ENCODE peak calls at places on chromosome 3, in seven cellular contexts. Q is effector memory CD8-positive, alpha-beta T cell; V is NCI-H526; N is B cell; E is left colon; Z is NAMALWA; C is CD8-positive, alpha-beta memory T cell. J is an unnamed sample.
A peak's percentile ranks its signal among the peaks of the same experiment; 100 is the strongest.

GRCh38 chr3:78670087-78670486 is 1097.7 kb downstream of the ROBO1 start:
- DNase-seq in Q (no peak), V (no peak), N (no peak), E (no peak), Z (no peak), C (no peak), J (no peak)

GRCh38 chr3:134652886-134653630 is 2.2 kb upstream of the KY start:
- DNase-seq in Q (no peak), V (no peak), N (no peak), E (no peak), Z (no peak), C (no peak), J (no peak)

GRCh38 chr3:61903931-61904657 is 342.7 kb downstream of the PTPRG start:
- DNase-seq in Q (no peak), V (peak; percentile 8), N (no peak), E (no peak), Z (no peak), C (no peak), J (no peak)

GRCh38 chr3:10935846-10936631 is 56.5 kb upstream of the SLC6A1 start:
- DNase-seq in Q (no peak), V (no peak), N (no peak), E (no peak), Z (no peak), C (no peak), J (no peak)

GRCh38 chr3:33211444-33211843 is 7.2 kb downstream of the SUSD5 start:
- DNase-seq in Q (no peak), V (no peak), N (no peak), E (no peak), Z (no peak), C (no peak), J (no peak)

GRCh38 chr3:53974314-53974713 is 82.7 kb upstream of the SELENOK start:
- DNase-seq in Q (no peak), V (no peak), N (no peak), E (no peak), Z (peak; percentile 0), C (no peak), J (no peak)

GRCh38 chr3:46406786-46407611 is at the start of the genes CCR5AS and CCRL2:
- DNase-seq in Q (peak; percentile 56), V (no peak), N (peak; percentile 66), E (peak; percentile 79), Z (no peak), C (peak; percentile 50), J (peak; percentile 91)

GRCh38 chr3:36132214-36132613 is 248.1 kb upstream of the STAC start:
- DNase-seq in Q (no peak), V (no peak), N (no peak), E (no peak), Z (peak; percentile 6), C (no peak), J (no peak)

GRCh38 chr3:126152458-126152857 is 27.9 kb downstream of the ALDH1L1 start:
- DNase-seq in Q (no peak), V (no peak), N (no peak), E (no peak), Z (no peak), C (no peak), J (no peak)

GRCh38 chr3:165196577-165197561 is 685 bp upstream of the SLITRK3 start:
- DNase-seq in Q (no peak), V (no peak), N (no peak), E (no peak), Z (no peak), C (no peak), J (no peak)